ENCODE peak calls at places on chromosomes 6 and 20, in ten cellular contexts. N is kidney glomerular epithelial cell; X is RKO; Y is progenitor cell of endocrine pancreas; O is right cardiac atrium; W is activated T-helper 1 cell treated with Interleukin-2 at 50 U/mL for 16 hours; A is Kasumi-1; F is T-cell; Q is activated naive CD4-positive, alpha-beta T cell treated with anti-CD3 and anti-CD28 coated beads for 36 hours; G is fibroblast of the aortic adventitia. I is an unnamed sample.
A peak's percentile ranks its signal among the peaks of the same experiment; 100 is the strongest.

GRCh38 chr6:4355241-4355640 is 219.9 kb upstream of the ECI2 start:
- DNase-seq in N (peak; percentile 42), X (peak; percentile 83), Y (no peak), O (no peak), W (no peak), A (no peak), F (no peak), Q (no peak), G (peak; percentile 91), I (peak; percentile 55)

GRCh38 chr6:104182811-104183210 is 676.9 kb downstream of the HACE1 start:
- DNase-seq in N (no peak), X (no peak), Y (no peak), O (no peak), W (no peak), A (no peak), F (no peak), Q (no peak), G (no peak), I (peak; percentile 80)

GRCh38 chr6:45586216-45587171 is 208.8 kb upstream of the SUPT3H start:
- DNase-seq in N (no peak), X (no peak), Y (no peak), O (no peak), W (peak; percentile 39), A (no peak), F (peak; percentile 75), Q (peak; percentile 56), G (no peak), I (no peak)

GRCh38 chr6:85975957-85976356 is 333.3 kb upstream of the SYNCRIP start:
- DNase-seq in N (no peak), X (no peak), Y (no peak), O (no peak), W (no peak), A (no peak), F (no peak), Q (no peak), G (no peak), I (no peak)

GRCh38 chr20:32164984-32165735 is 42.4 kb downstream of the PLAGL2 start:
- DNase-seq in N (no peak), X (no peak), Y (no peak), O (no peak), W (no peak), A (no peak), F (no peak), Q (no peak), G (no peak), I (no peak)

GRCh38 chr6:125791151-125791819 is 525 bp downstream of the NCOA7 start:
- DNase-seq in N (peak; percentile 75), X (peak; percentile 86), Y (no peak), O (no peak), W (peak; percentile 13), A (peak; percentile 90), F (peak; percentile 62), Q (peak; percentile 63), G (peak; percentile 72), I (peak; percentile 76)

GRCh38 chr20:57650756-57651483 is 30.7 kb upstream of the ZBP1 start:
- DNase-seq in N (no peak), X (no peak), Y (no peak), O (peak; percentile 30), W (no peak), A (no peak), F (peak; percentile 4), Q (no peak), G (no peak), I (no peak)

GRCh38 chr20:50283922-50284810 is 93.5 kb downstream of the CEBPB start:
- DNase-seq in N (peak; percentile 20), X (peak; percentile 31), Y (no peak), O (peak; percentile 76), W (no peak), A (peak; percentile 41), F (no peak), Q (no peak), G (no peak), I (peak; percentile 43)

GRCh38 chr6:111874030-111874425 is 776 bp upstream of the FYN start:
- DNase-seq in N (no peak), X (peak; percentile 30), Y (no peak), O (no peak), W (peak; percentile 20), A (no peak), F (peak; percentile 74), Q (peak; percentile 91), G (no peak), I (peak; percentile 52)

GRCh38 chr6:125749864-125750691 is 646 bp downstream of the HEY2 start:
- DNase-seq in N (no peak), X (no peak), Y (no peak), O (peak; percentile 69), W (no peak), A (no peak), F (no peak), Q (peak; percentile 6), G (peak; percentile 16), I (no peak)

GRCh38 chr20:63202811-63203526 is 13.0 kb downstream of the YTHDF1 start:
- DNase-seq in N (no peak), X (no peak), Y (no peak), O (peak; percentile 32), W (no peak), A (no peak), F (no peak), Q (no peak), G (no peak), I (no peak)

GRCh38 chr6:132746049-132746448 is 11.7 kb downstream of the VNN2 start:
- DNase-seq in N (no peak), X (no peak), Y (no peak), O (no peak), W (no peak), A (no peak), F (no peak), Q (no peak), G (no peak), I (no peak)

GRCh38 chr20:49230575-49231211 is 11.5 kb downstream of the DDX27 start:
- DNase-seq in N (no peak), X (no peak), Y (no peak), O (no peak), W (no peak), A (peak; percentile 76), F (no peak), Q (no peak), G (no peak), I (no peak)

GRCh38 chr6:135503703-135504475 is 6.3 kb upstream of the AHI1 start:
- DNase-seq in N (no peak), X (no peak), Y (no peak), O (no peak), W (no peak), A (no peak), F (no peak), Q (no peak), G (no peak), I (no peak)

GRCh38 chr20:63739129-63740069 is at the start of gene SLC2A4RG:
- DNase-seq in N (peak; percentile 23), X (peak; percentile 84), Y (peak; percentile 51), O (peak; percentile 94), W (peak; percentile 67), A (peak; percentile 31), F (peak; percentile 62), Q (peak; percentile 58), G (peak; percentile 59), I (peak; percentile 94)

GRCh38 chr6:89250239-89250638 is 33.1 kb upstream of the GABRR1 start:
- DNase-seq in N (no peak), X (no peak), Y (no peak), O (no peak), W (no peak), A (no peak), F (no peak), Q (no peak), G (no peak), I (no peak)

GRCh38 chr6:149046822-149047246 is 270.7 kb upstream of the TAB2 start:
- DNase-seq in N (no peak), X (no peak), Y (no peak), O (no peak), W (no peak), A (no peak), F (no peak), Q (peak; percentile 32), G (no peak), I (peak; percentile 71)

GRCh38 chr6:124199226-124199625 is 395.6 kb downstream of the NKAIN2 start:
- DNase-seq in N (no peak), X (no peak), Y (no peak), O (no peak), W (no peak), A (no peak), F (no peak), Q (no peak), G (no peak), I (no peak)

GRCh38 chr6:163756079-163756478 is 341.6 kb downstream of the QKI start:
- DNase-seq in N (no peak), X (no peak), Y (no peak), O (no peak), W (no peak), A (no peak), F (no peak), Q (no peak), G (no peak), I (no peak)

GRCh38 chr20:22410556-22411130 is 173.7 kb downstream of the FOXA2 start:
- DNase-seq in N (no peak), X (no peak), Y (no peak), O (no peak), W (no peak), A (no peak), F (no peak), Q (no peak), G (no peak), I (no peak)

GRCh38 chr6:35142578-35142977 is 1.4 kb upstream of the TCP11 start:
- DNase-seq in N (no peak), X (no peak), Y (no peak), O (no peak), W (no peak), A (peak; percentile 60), F (no peak), Q (no peak), G (peak; percentile 19), I (no peak)

GRCh38 chr6:16973545-16974386 is 128.1 kb upstream of the STMND1 start:
- DNase-seq in N (no peak), X (no peak), Y (no peak), O (no peak), W (no peak), A (no peak), F (no peak), Q (no peak), G (no peak), I (no peak)

GRCh38 chr6:35258858-35259193 is 709 bp upstream of the ZNF76 start:
- DNase-seq in N (peak; percentile 85), X (peak; percentile 56), Y (peak; percentile 22), O (no peak), W (no peak), A (peak; percentile 78), F (no peak), Q (no peak), G (peak; percentile 58), I (peak; percentile 76)

GRCh38 chr6:145025488-145025887 is 709.8 kb downstream of the EPM2A start:
- DNase-seq in N (no peak), X (no peak), Y (no peak), O (no peak), W (no peak), A (no peak), F (no peak), Q (no peak), G (no peak), I (no peak)

GRCh38 chr6:18115356-18115755 is 7.1 kb downstream of the NHLRC1 start:
- DNase-seq in N (no peak), X (no peak), Y (no peak), O (no peak), W (no peak), A (no peak), F (no peak), Q (peak; percentile 20), G (no peak), I (peak; percentile 15)

GRCh38 chr20:49275634-49276033 is 2.2 kb downstream of the ZNFX1 start:
- DNase-seq in N (peak; percentile 86), X (peak; percentile 61), Y (no peak), O (no peak), W (no peak), A (no peak), F (no peak), Q (no peak), G (no peak), I (peak; percentile 60)

GRCh38 chr6:101393291-101394251 is at the start of gene GRIK2:
- DNase-seq in N (no peak), X (no peak), Y (peak; percentile 57), O (peak; percentile 72), W (no peak), A (peak; percentile 58), F (no peak), Q (no peak), G (no peak), I (peak; percentile 76)

GRCh38 chr20:64159286-64159680 is 5.0 kb upstream of the MYT1 start:
- DNase-seq in N (no peak), X (no peak), Y (no peak), O (peak; percentile 7), W (no peak), A (no peak), F (no peak), Q (no peak), G (no peak), I (no peak)

I was measured in astrocyte of the hippocampus.